ENCODE peak calls at places on chromosomes 5 and 9, in four cellular contexts. L, V, H and Q are unnamed samples.

GRCh38 chr9:131651599-131651998 is 88.3 kb downstream of the RAPGEF1 start:
- DNase-seq in L (no peak), V (no peak), H (no peak), Q (no peak)

GRCh38 chr5:14365831-14366435 is 215.7 kb upstream of the OTULINL start:
- DNase-seq in L (no peak), V (no peak), H (no peak), Q (no peak)

GRCh38 chr5:79890119-79890870 is 100.8 kb downstream of the MTX3 start:
- DNase-seq in L (no peak), V (no peak), H (no peak), Q (no peak)

GRCh38 chr5:167311340-167311739 is 980.1 kb upstream of the WWC1 start:
- DNase-seq in L (no peak), V (no peak), H (no peak), Q (no peak)

GRCh38 chr5:18744990-18745590 is 1110.8 kb downstream of the TAF11L14 start:
- DNase-seq in L (no peak), V (no peak), H (no peak), Q (no peak)

GRCh38 chr9:75039006-75039405 is 10.9 kb upstream of the CARNMT1 start:
- DNase-seq in L (no peak), V (no peak), H (no peak), Q (no peak)

GRCh38 chr9:70012569-70012968 is 31.1 kb upstream of the MAMDC2 start:
- DNase-seq in L (no peak), V (no peak), H (no peak), Q (no peak)

GRCh38 chr5:170100051-170100943 is 5.4 kb upstream of the FOXI1 start:
- DNase-seq in L (peak), V (peak), H (peak), Q (peak)

GRCh38 chr5:173648308-173648866 is 31.9 kb upstream of the BOD1 start:
- DNase-seq in L (no peak), V (no peak), H (no peak), Q (no peak)

GRCh38 chr9:18710089-18710488 is 236.1 kb downstream of the ADAMTSL1 start:
- DNase-seq in L (no peak), V (no peak), H (no peak), Q (no peak)

GRCh38 chr9:137404971-137405584 is 17.9 kb downstream of the EXD3 start:
- DNase-seq in L (no peak), V (no peak), H (no peak), Q (no peak)

GRCh38 chr9:118170032-118170955 is 466.1 kb downstream of the TLR4 start:
- DNase-seq in L (peak), V (peak), H (peak), Q (peak)

GRCh38 chr5:82595083-82595482 is 316.9 kb upstream of the RPS23 start:
- DNase-seq in L (no peak), V (no peak), H (no peak), Q (no peak)

GRCh38 chr9:130918870-130919558 is 20.0 kb downstream of the FIBCD1 start:
- DNase-seq in L (no peak), V (no peak), H (no peak), Q (no peak)

GRCh38 chr5:35852084-35852734 is 4.5 kb upstream of the IL7R start:
- DNase-seq in L (peak), V (peak), H (no peak), Q (no peak)

GRCh38 chr9:129548571-129549135 is 72.2 kb downstream of the C9orf50 start:
- DNase-seq in L (no peak), V (no peak), H (no peak), Q (no peak)